ENCODE peak calls at places on chromosome 1, in eight cellular contexts. One of them, this sample, is unnamed. For H3K9me3, the result is how much of the 10 kb centered on the place peaks cover.

GRCh38 chr1:183277821-183278735 is 92.0 kb downstream of the LAMC2 start:
- DNase-seq in stomach: peak
- DNase-seq in tibial nerve: no peak
- DNase-seq in suprapubic skin: no peak
- DNase-seq in ovary: no peak
- DNase-seq in uterus: no peak
- DNase-seq in H1: no peak
- DNase-seq in breast epithelium: no peak
- DNase-seq in this sample: no peak

GRCh38 chr1:246801241-246802020 is 77.2 kb downstream of the SCCPDH start:
- DNase-seq in stomach: no peak
- DNase-seq in tibial nerve: no peak
- DNase-seq in suprapubic skin: no peak
- DNase-seq in ovary: no peak
- DNase-seq in uterus: no peak
- DNase-seq in H1: no peak
- DNase-seq in breast epithelium: no peak
- DNase-seq in this sample: no peak

GRCh38 chr1:74343191-74343590 is 108.0 kb downstream of the TNNI3K start:
- DNase-seq in stomach: no peak
- DNase-seq in tibial nerve: no peak
- DNase-seq in suprapubic skin: no peak
- DNase-seq in ovary: no peak
- DNase-seq in uterus: peak
- DNase-seq in H1: no peak
- DNase-seq in breast epithelium: no peak
- DNase-seq in this sample: no peak

GRCh38 chr1:1631793-1632420 is at the start of gene MMP23B:
- DNase-seq in stomach: no peak
- DNase-seq in tibial nerve: no peak
- DNase-seq in suprapubic skin: peak
- DNase-seq in ovary: peak
- DNase-seq in uterus: no peak
- DNase-seq in H1: peak
- DNase-seq in breast epithelium: no peak
- DNase-seq in this sample: peak

GRCh38 chr1:57572016-57572415 is 148.2 kb upstream of the DAB1 start:
- DNase-seq in stomach: no peak
- DNase-seq in tibial nerve: no peak
- DNase-seq in suprapubic skin: no peak
- DNase-seq in ovary: no peak
- DNase-seq in uterus: no peak
- DNase-seq in H1: no peak
- DNase-seq in breast epithelium: no peak
- DNase-seq in this sample: no peak

GRCh38 chr1:174160109-174160473 is 771 bp downstream of the RABGAP1L start:
- DNase-seq in stomach: peak
- DNase-seq in tibial nerve: peak
- DNase-seq in suprapubic skin: peak
- DNase-seq in ovary: peak
- DNase-seq in uterus: peak
- DNase-seq in H1: no peak
- DNase-seq in breast epithelium: no peak
- DNase-seq in this sample: peak

GRCh38 chr1:16207318-16208269 is 4.9 kb downstream of the ARHGEF19 start:
- DNase-seq in stomach: no peak
- DNase-seq in tibial nerve: no peak
- DNase-seq in suprapubic skin: no peak
- DNase-seq in ovary: peak
- DNase-seq in uterus: peak
- DNase-seq in H1: peak
- DNase-seq in breast epithelium: no peak
- DNase-seq in this sample: peak

GRCh38 chr1:186782791-186783190 is 46.0 kb upstream of the PLA2G4A start:
- DNase-seq in stomach: no peak
- DNase-seq in tibial nerve: no peak
- DNase-seq in suprapubic skin: no peak
- DNase-seq in ovary: no peak
- DNase-seq in uterus: no peak
- DNase-seq in H1: no peak
- DNase-seq in breast epithelium: no peak
- DNase-seq in this sample: no peak

GRCh38 chr1:23902611-23903278 is 10.4 kb downstream of the CNR2 start:
- DNase-seq in stomach: no peak
- DNase-seq in tibial nerve: no peak
- DNase-seq in suprapubic skin: no peak
- DNase-seq in ovary: no peak
- DNase-seq in uterus: no peak
- DNase-seq in H1: peak
- DNase-seq in breast epithelium: no peak
- DNase-seq in this sample: no peak

GRCh38 chr1:183209533-183210158 is 23.6 kb downstream of the LAMC2 start:
- DNase-seq in stomach: no peak
- DNase-seq in tibial nerve: no peak
- DNase-seq in suprapubic skin: no peak
- DNase-seq in ovary: no peak
- DNase-seq in uterus: no peak
- DNase-seq in H1: no peak
- DNase-seq in breast epithelium: no peak
- DNase-seq in this sample: peak

GRCh38 chr1:6269997-6270401 is 9.1 kb upstream of the GPR153 start:
- DNase-seq in stomach: no peak
- DNase-seq in tibial nerve: no peak
- DNase-seq in suprapubic skin: no peak
- DNase-seq in ovary: no peak
- DNase-seq in uterus: no peak
- DNase-seq in H1: no peak
- DNase-seq in breast epithelium: no peak
- DNase-seq in this sample: no peak

GRCh38 chr1:101043776-101044175 is 18.2 kb upstream of the DPH5 start:
- DNase-seq in stomach: no peak
- DNase-seq in tibial nerve: no peak
- DNase-seq in suprapubic skin: no peak
- DNase-seq in ovary: no peak
- DNase-seq in uterus: no peak
- DNase-seq in H1: no peak
- DNase-seq in breast epithelium: no peak
- DNase-seq in this sample: no peak

GRCh38 chr1:110150330-110151174 is at the start of gene SLC6A17:
- DNase-seq in stomach: no peak
- DNase-seq in tibial nerve: no peak
- DNase-seq in suprapubic skin: no peak
- DNase-seq in ovary: no peak
- DNase-seq in uterus: no peak
- DNase-seq in H1: peak
- DNase-seq in breast epithelium: no peak
- DNase-seq in this sample: peak

GRCh38 chr1:65467536-65467935 is 47.1 kb downstream of the LEPR start:
- DNase-seq in stomach: peak
- DNase-seq in tibial nerve: no peak
- DNase-seq in suprapubic skin: no peak
- DNase-seq in ovary: no peak
- DNase-seq in uterus: no peak
- DNase-seq in H1: peak
- DNase-seq in breast epithelium: no peak
- DNase-seq in this sample: no peak

GRCh38 chr1:59730759-59731478 is 83.8 kb upstream of the HOOK1 start:
- DNase-seq in stomach: peak
- DNase-seq in tibial nerve: peak
- DNase-seq in suprapubic skin: peak
- DNase-seq in ovary: peak
- DNase-seq in uterus: peak
- DNase-seq in H1: no peak
- DNase-seq in breast epithelium: no peak
- DNase-seq in this sample: peak

GRCh38 chr1:158806909-158807601 is 24.1 kb upstream of the MNDA start:
- DNase-seq in stomach: no peak
- DNase-seq in tibial nerve: no peak
- DNase-seq in suprapubic skin: no peak
- DNase-seq in ovary: no peak
- DNase-seq in uterus: no peak
- DNase-seq in H1: no peak
- DNase-seq in breast epithelium: no peak
- DNase-seq in this sample: no peak

GRCh38 chr1:50972766-50973165 is 2.7 kb downstream of the CDKN2C start:
- DNase-seq in stomach: no peak
- DNase-seq in tibial nerve: no peak
- DNase-seq in suprapubic skin: no peak
- DNase-seq in ovary: no peak
- DNase-seq in uterus: no peak
- DNase-seq in H1: no peak
- DNase-seq in breast epithelium: no peak
- DNase-seq in this sample: no peak
- H3K4me3 ChIP-seq in stomach: no peak
- H3K4me3 ChIP-seq in tibial nerve: peak
- H3K4me3 ChIP-seq in suprapubic skin: no peak
- H3K4me3 ChIP-seq in ovary: no peak
- H3K4me3 ChIP-seq in uterus: no peak
- H3K4me3 ChIP-seq in H1: no peak
- H3K4me3 ChIP-seq in breast epithelium: peak
- H3K4me3 ChIP-seq in this sample: no peak

DNA sequence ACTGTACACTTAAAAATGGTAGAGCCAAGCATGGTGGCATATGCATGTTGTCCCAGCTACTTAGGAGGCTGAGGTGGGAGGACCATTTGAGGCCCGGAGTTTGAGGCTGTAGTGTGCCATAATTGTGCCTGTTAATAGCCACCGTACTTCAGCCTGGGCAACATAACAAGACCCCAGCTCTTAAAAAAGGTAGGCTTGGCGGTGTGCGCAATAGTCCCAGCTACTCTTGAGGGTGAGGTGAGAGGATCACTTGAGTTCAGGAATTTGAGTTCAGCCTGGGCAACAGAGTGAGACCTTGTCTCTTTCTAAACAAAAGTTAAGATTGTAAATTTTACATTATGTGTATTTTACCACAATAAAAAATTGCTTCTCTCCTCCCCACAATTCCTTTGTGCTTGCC is 19.7 kb downstream of the FNBP1L start:
- DNase-seq in stomach: no peak
- DNase-seq in tibial nerve: no peak
- DNase-seq in suprapubic skin: no peak
- DNase-seq in ovary: no peak
- DNase-seq in uterus: no peak
- DNase-seq in H1: no peak
- DNase-seq in breast epithelium: no peak
- DNase-seq in this sample: no peak
- H3K9me3 ChIP-seq in stomach: under half
- H3K9me3 ChIP-seq in tibial nerve: under half
- H3K9me3 ChIP-seq in suprapubic skin: under half
- H3K9me3 ChIP-seq in ovary: under half
- H3K9me3 ChIP-seq in uterus: under half
- H3K9me3 ChIP-seq in H1: under half
- H3K9me3 ChIP-seq in breast epithelium: under half
- H3K9me3 ChIP-seq in this sample: under half

DNA sequence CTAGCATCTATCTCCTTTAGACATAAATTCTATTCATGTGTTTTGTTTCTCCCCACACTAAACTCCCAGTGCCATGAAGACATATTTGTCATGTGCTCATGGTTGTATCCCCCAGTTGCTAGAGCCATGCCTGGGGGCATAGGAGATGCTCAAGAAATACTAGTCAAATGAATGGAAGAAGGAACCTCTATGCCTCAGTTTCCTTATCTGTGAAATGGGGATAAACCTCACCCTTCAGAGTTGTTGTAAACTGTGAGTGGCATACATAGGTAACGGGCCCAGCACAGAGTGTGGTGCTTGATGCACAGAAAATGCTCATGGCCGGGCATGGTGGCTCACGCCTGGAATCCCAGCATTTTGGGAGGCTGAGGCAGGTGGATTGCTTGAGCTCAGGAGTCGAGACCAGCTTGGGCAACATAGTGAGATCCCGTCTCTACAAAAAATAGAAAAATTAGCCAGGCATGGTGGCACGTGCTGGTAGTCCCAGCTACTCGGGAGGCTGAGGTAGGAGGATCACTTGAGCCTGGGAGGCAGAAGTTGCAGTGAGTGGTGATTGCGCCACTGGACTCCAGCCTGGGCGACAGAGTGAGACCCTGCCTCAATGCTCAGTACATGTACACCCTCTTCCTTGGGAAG is 8.7 kb downstream of the LDLRAD2 start:
- DNase-seq in stomach: no peak
- DNase-seq in tibial nerve: no peak
- DNase-seq in suprapubic skin: no peak
- DNase-seq in ovary: no peak
- DNase-seq in uterus: no peak
- DNase-seq in H1: no peak
- DNase-seq in breast epithelium: no peak
- DNase-seq in this sample: no peak
- TF ChIP-seq POLR2A in stomach: no peak
- TF ChIP-seq POLR2A in tibial nerve: no peak
- TF ChIP-seq POLR2A in suprapubic skin: no peak
- TF ChIP-seq POLR2A in ovary: no peak
- TF ChIP-seq POLR2A in uterus: no peak
- TF ChIP-seq POLR2A in H1: no peak
- TF ChIP-seq POLR2A in breast epithelium: no peak
- TF ChIP-seq POLR2A in this sample: no peak

DNA sequence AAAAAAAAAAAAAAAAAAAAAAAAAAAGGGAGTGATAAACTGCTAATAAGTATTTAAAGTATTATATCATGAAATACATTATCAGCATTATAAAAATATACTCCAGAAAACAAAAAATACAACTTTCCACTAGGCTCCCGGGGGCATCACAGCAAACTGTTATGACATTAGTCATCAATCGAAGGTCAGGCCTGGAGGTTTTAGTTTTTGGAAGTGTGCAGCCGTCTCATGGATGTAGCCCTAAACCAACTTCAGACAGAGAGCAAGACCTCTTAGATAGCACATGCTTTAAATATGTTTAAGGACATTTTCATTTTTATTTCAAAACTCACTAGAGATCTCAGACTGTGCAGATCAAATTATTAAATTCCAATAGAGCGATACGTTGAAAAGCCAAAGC is 106.3 kb downstream of the RERE start:
- DNase-seq in stomach: no peak
- DNase-seq in tibial nerve: no peak
- DNase-seq in suprapubic skin: no peak
- DNase-seq in ovary: no peak
- DNase-seq in uterus: no peak
- DNase-seq in H1: no peak
- DNase-seq in breast epithelium: no peak
- DNase-seq in this sample: no peak
- H3K4me3 ChIP-seq in stomach: no peak
- H3K4me3 ChIP-seq in tibial nerve: no peak
- H3K4me3 ChIP-seq in suprapubic skin: no peak
- H3K4me3 ChIP-seq in ovary: no peak
- H3K4me3 ChIP-seq in uterus: no peak
- H3K4me3 ChIP-seq in H1: no peak
- H3K4me3 ChIP-seq in breast epithelium: no peak
- H3K4me3 ChIP-seq in this sample: no peak

This sample was measured in adrenal gland.